ENCODE peak calls at places on chromosomes 13 and 19, in nine cellular contexts. L is spleen, G is glutamatergic neuron, W is IMR-90, N is neural crest cell, C is HFF-Myc, O is progenitor cell of endocrine pancreas, E is right atrium auricular region, T is fibroblast of lung. Z is an unnamed sample.

GRCh38 chr19:39506944-39507714 is 7.8 kb upstream of the SELENOV start:
- DNase-seq in L (peak), G (peak), W (peak), N (peak), C (no peak), O (peak), E (no peak), T (peak), Z (peak)

GRCh38 chr13:105202384-105202783 is 1333.1 kb downstream of the EFNB2 start:
- DNase-seq in L (no peak), G (no peak), W (peak), N (no peak), C (no peak), O (no peak), E (no peak), T (peak), Z (peak)

GRCh38 chr19:16473875-16474397 is 2.2 kb upstream of the EPS15L1 start:
- DNase-seq in L (no peak), G (no peak), W (no peak), N (no peak), C (no peak), O (no peak), E (no peak), T (no peak), Z (peak)

GRCh38 chr13:110319774-110320509 is 12.9 kb downstream of the COL4A2 start:
- DNase-seq in L (no peak), G (no peak), W (peak), N (no peak), C (no peak), O (no peak), E (peak), T (peak), Z (peak)

GRCh38 chr19:38213911-38214625 is 10.0 kb downstream of the DPF1 start:
- DNase-seq in L (no peak), G (no peak), W (peak), N (no peak), C (peak), O (no peak), E (no peak), T (peak), Z (peak)

GRCh38 chr19:21749090-21749489 is 18.3 kb downstream of the ZNF100 start:
- DNase-seq in L (no peak), G (no peak), W (peak), N (no peak), C (no peak), O (no peak), E (no peak), T (no peak), Z (peak)

GRCh38 chr13:49246850-49247721 is 639 bp upstream of the CDADC1 start:
- DNase-seq in L (no peak), G (no peak), W (no peak), N (no peak), C (no peak), O (no peak), E (no peak), T (no peak), Z (no peak)

GRCh38 chr19:42323473-42323851 is 2.0 kb upstream of the MEGF8 start:
- DNase-seq in L (no peak), G (no peak), W (no peak), N (no peak), C (no peak), O (no peak), E (no peak), T (no peak), Z (no peak)

GRCh38 chr19:1394252-1395193 is 6.8 kb downstream of the GAMT start:
- DNase-seq in L (no peak), G (no peak), W (no peak), N (no peak), C (no peak), O (no peak), E (no peak), T (no peak), Z (no peak)

GRCh38 chr19:2308114-2308556 is at the start of gene LINGO3:
- DNase-seq in L (no peak), G (no peak), W (no peak), N (no peak), C (no peak), O (no peak), E (no peak), T (no peak), Z (no peak)

GRCh38 chr13:26965058-26965380 is 204.4 kb upstream of the GPR12 start:
- DNase-seq in L (no peak), G (no peak), W (no peak), N (no peak), C (no peak), O (no peak), E (no peak), T (no peak), Z (no peak)

GRCh38 chr19:38691938-38692457 is 44.5 kb downstream of the ACTN4 start:
- DNase-seq in L (no peak), G (no peak), W (peak), N (no peak), C (peak), O (no peak), E (peak), T (peak), Z (peak)

GRCh38 chr13:111005808-111006494 is 91.1 kb upstream of the ANKRD10 start:
- DNase-seq in L (peak), G (no peak), W (peak), N (no peak), C (no peak), O (no peak), E (no peak), T (peak), Z (peak)

GRCh38 chr13:30774214-30774730 is 38.9 kb downstream of the ALOX5AP start:
- DNase-seq in L (no peak), G (no peak), W (no peak), N (no peak), C (no peak), O (no peak), E (no peak), T (no peak), Z (no peak)

DNA sequence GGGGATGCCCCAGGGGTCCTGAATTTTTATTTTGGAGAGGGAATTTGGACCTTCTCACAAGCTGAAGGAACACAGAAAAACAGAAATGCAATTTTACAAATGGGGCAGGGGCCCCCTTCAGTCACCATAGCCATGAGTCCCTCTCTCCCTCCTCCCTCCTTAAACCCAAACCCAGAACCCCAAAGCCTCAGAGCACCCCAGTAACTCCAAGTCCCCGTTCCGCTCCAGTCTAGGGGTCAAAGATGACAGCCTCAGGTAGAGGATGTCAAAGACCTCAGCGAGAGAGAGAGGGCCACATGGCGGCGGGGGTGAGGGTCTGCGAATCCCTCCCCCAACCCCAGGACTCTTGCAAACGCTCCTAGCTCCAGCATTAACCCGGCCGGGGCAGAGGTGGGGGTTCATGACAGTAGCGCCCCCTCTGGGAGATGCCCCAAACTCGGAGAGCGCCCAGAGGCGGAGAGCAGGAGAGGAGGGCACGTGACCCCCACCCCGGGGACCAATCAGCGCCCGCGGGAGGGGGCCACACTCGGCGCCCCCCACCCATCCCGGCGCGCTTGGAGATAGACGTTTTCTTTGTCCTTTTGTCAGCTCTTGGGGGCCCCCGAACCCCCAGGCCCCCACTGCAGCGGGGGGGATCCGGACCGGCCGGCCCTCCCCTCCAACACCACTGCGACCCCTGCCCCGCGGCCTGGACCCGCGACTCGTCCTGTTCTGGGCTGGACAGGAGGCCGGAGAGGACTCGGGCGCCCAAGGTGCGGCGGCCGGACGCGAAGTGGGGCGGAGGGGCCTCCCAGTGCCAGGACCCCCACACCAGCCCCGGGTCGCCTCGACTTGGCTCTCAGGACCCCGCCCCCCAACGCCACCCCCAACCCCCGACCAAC is 20.8 kb upstream of the SEMA6B start:
- DNase-seq in L (no peak), G (peak), W (no peak), N (no peak), C (no peak), O (no peak), E (no peak), T (no peak), Z (no peak)
- TF ChIP-seq CTCF in L (no peak), G (no peak), W (no peak), N (no peak), C (peak), O (peak), E (no peak), T (no peak), Z (peak)

GRCh38 chr13:46388846-46389245 is 1.8 kb upstream of the RUBCNL start:
- DNase-seq in L (no peak), G (no peak), W (no peak), N (no peak), C (no peak), O (no peak), E (no peak), T (no peak), Z (no peak)

GRCh38 chr13:46385946-46386345 is 1.1 kb downstream of the RUBCNL start:
- DNase-seq in L (no peak), G (no peak), W (no peak), N (peak), C (no peak), O (no peak), E (no peak), T (no peak), Z (no peak)

GRCh38 chr13:46386426-46386995 is 541 bp downstream of the RUBCNL start:
- DNase-seq in L (peak), G (no peak), W (no peak), N (no peak), C (no peak), O (no peak), E (no peak), T (peak), Z (peak)

GRCh38 chr13:46388308-46388707 is 1.3 kb upstream of the RUBCNL start:
- DNase-seq in L (no peak), G (no peak), W (no peak), N (no peak), C (no peak), O (no peak), E (no peak), T (no peak), Z (no peak)

GRCh38 chr13:46386996-46387851 is at the start of gene RUBCNL:
- DNase-seq in L (peak), G (peak), W (no peak), N (peak), C (no peak), O (peak), E (no peak), T (peak), Z (peak)
- TF ChIP-seq CTCF in L (peak), G (no peak), W (no peak), N (no peak), C (no peak), O (no peak), E (no peak), T (no peak), Z (no peak)

GRCh38 chr13:35994131-35994966 is 136.8 kb downstream of the DCLK1 start:
- DNase-seq in L (no peak), G (no peak), W (peak), N (no peak), C (peak), O (no peak), E (no peak), T (peak), Z (peak)

GRCh38 chr13:35987572-35988513 is 143.3 kb downstream of the DCLK1 start:
- DNase-seq in L (no peak), G (no peak), W (no peak), N (no peak), C (no peak), O (no peak), E (no peak), T (no peak), Z (no peak)

GRCh38 chr13:35988648-35989081 is 142.5 kb downstream of the DCLK1 start:
- DNase-seq in L (no peak), G (no peak), W (no peak), N (no peak), C (no peak), O (no peak), E (no peak), T (peak), Z (peak)

GRCh38 chr13:35992964-35993363 is 138.2 kb downstream of the DCLK1 start:
- DNase-seq in L (no peak), G (no peak), W (no peak), N (no peak), C (no peak), O (no peak), E (no peak), T (no peak), Z (peak)

DNA sequence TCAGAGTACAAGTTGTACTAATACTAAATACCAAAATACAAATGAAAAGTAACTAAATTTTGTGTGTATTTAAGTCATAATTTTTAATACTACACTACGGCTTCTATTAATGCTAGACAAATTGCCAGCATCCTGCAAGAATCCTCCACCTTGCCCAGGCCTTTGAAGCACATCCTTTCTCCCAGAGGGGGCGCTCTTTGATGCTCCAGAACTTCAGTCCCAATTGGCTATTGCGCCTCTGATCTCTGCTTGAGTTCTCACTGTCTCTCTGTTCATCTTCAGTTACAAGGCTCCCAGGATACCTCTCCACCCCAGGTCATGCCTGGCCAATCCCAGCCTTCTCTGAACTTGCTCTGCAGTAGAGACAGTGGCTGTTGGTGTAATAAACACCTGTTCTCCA is 141.0 kb downstream of the DCLK1 start:
- DNase-seq in L (no peak), G (no peak), W (no peak), N (no peak), C (no peak), O (no peak), E (no peak), T (no peak), Z (no peak)
- TF ChIP-seq CTCF in L (no peak), G (no peak), W (no peak), N (no peak), C (peak), O (no peak), E (no peak), T (peak), Z (no peak)

GRCh38 chr19:23686622-23687423 is at the start of gene ZNF675:
- DNase-seq in L (peak), G (peak), W (peak), N (peak), C (peak), O (peak), E (peak), T (peak), Z (peak)
- TF ChIP-seq CTCF in L (no peak), G (no peak), W (peak), N (peak), C (no peak), O (no peak), E (no peak), T (no peak), Z (peak)

GRCh38 chr19:34580055-34580336 is 97.0 kb downstream of the SCGB2B2 start:
- DNase-seq in L (no peak), G (no peak), W (no peak), N (no peak), C (no peak), O (no peak), E (no peak), T (no peak), Z (no peak)

GRCh38 chr19:34578751-34579150 is 97.2 kb downstream of the WTIP start:
- DNase-seq in L (no peak), G (no peak), W (no peak), N (no peak), C (no peak), O (no peak), E (no peak), T (no peak), Z (no peak)

GRCh38 chr19:34579281-34580054 is 97.5 kb downstream of the SCGB2B2 start:
- DNase-seq in L (no peak), G (no peak), W (no peak), N (no peak), C (no peak), O (no peak), E (no peak), T (no peak), Z (no peak)

GRCh38 chr19:34578173-34578572 is 96.6 kb downstream of the WTIP start:
- DNase-seq in L (no peak), G (no peak), W (no peak), N (no peak), C (no peak), O (no peak), E (no peak), T (no peak), Z (no peak)

DNA sequence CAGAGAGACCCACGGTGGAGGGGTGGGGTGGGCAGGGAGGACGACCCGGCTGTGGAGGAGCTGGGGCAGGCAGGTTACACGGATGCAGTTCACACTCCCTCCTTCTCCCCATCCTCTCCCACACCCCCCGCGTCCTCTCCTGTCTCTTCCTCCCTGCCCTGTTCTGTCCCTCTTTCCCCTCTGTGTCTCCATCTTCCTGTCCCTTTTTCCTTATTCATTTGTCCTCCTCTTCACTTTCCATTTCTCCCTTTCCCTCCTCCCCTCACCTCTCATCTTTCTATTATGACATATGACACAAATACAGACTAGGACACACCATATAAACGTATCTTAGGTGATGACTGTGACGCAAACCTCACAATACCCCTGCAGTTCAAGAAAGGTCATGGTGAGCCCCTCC is 96.6 kb downstream of the SCGB2B2 start:
- DNase-seq in L (no peak), G (no peak), W (no peak), N (no peak), C (no peak), O (no peak), E (no peak), T (no peak), Z (no peak)
- TF ChIP-seq CTCF in L (no peak), G (no peak), W (no peak), N (no peak), C (no peak), O (no peak), E (no peak), T (no peak), Z (no peak)

GRCh38 chr13:97659602-97660001 is 225.6 kb downstream of the RAP2A start:
- DNase-seq in L (no peak), G (peak), W (peak), N (no peak), C (no peak), O (no peak), E (no peak), T (peak), Z (peak)
- TF ChIP-seq CTCF in L (peak), G (no peak), W (peak), N (peak), C (peak), O (peak), E (no peak), T (peak), Z (peak)

DNA sequence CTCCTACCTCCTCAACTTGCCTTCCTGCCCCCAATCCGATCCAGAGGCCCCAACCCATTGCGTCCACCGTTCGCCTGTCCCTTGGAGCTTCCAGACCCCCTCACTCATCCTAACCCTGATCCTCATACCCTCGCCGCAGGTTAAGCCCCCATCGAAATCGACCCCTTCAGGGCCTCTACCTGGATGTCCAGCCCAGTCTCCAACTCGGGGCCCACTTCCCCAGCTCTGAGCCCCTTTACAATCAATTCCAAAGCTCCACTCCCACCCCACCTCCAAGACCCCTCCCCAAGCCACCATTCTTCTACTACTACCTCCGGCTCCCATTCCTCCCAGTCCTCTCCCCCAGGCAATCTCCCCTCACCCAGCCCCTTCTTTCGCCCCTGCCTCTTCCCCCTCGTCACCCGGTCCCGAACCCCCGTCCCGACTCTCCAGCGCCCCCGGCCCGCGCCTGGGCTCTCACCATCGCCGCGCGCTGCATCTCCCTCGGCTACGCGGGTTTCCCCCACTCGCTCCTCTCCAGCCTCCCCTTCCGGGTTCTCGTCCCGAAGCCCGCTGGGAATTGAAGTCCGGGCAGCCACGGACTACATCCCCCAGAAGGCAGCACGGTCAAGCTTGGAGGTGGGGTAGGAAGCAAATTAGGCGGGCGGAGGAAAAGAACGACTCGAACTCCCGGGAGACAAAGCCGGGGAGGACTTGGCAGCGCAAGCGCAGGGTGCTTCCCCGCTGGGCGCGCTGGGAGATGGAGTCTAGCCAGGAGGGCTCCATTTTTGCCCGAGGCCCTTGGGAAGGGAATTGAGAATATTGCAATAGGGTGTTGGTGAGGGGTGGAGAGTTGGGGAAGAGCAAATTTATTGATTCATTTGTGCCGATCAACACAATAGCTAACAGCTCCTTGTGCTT is at the start of gene FBXO46:
- DNase-seq in L (peak), G (peak), W (peak), N (peak), C (peak), O (peak), E (peak), T (peak), Z (peak)
- TF ChIP-seq CTCF in L (no peak), G (no peak), W (peak), N (no peak), C (no peak), O (peak), E (no peak), T (peak), Z (no peak)

GRCh38 chr19:17775245-17775927 is 19.6 kb upstream of the B3GNT3 start:
- DNase-seq in L (no peak), G (peak), W (peak), N (peak), C (no peak), O (peak), E (no peak), T (no peak), Z (peak)
- TF ChIP-seq CTCF in L (peak), G (peak), W (peak), N (peak), C (peak), O (peak), E (no peak), T (peak), Z (peak)

Z was measured in cardiac fibroblast.